ENCODE peak calls at places on chromosomes 6 and 20, in six cellular contexts. O is HCT116, F is mesenchymal stem cell, I is small intestine, W is lower lobe of right lung, S is GM23248. X is an unnamed sample. For H3K9me3 and H3K36me3, the result is how much of the 10 kb centered on the place peaks cover.

GRCh38 chr20:44495802-44496481 is 20.3 kb downstream of the TTPAL start:
- DNase-seq in O (peak), F (peak), I (no peak), W (no peak), S (peak), X (peak)

GRCh38 chr6:126797981-126798380 is 320.5 kb upstream of the RSPO3 start:
- DNase-seq in O (no peak), F (no peak), I (no peak), W (no peak), S (peak), X (no peak)

GRCh38 chr6:31354248-31354647 is 2.7 kb downstream of the HLA-B start:
- DNase-seq in O (no peak), F (peak), I (no peak), W (no peak), S (no peak), X (no peak)

GRCh38 chr20:8664778-8665177 is 404.1 kb upstream of the PLCB4 start:
- DNase-seq in O (peak), F (no peak), I (no peak), W (no peak), S (no peak), X (no peak)

GRCh38 chr20:63097336-63097831 is 90.6 kb upstream of the BHLHE23 start:
- DNase-seq in O (no peak), F (no peak), I (no peak), W (peak), S (no peak), X (no peak)

GRCh38 chr6:80523029-80523428 is 416.6 kb downstream of the BCKDHB start:
- DNase-seq in O (no peak), F (no peak), I (no peak), W (no peak), S (no peak), X (no peak)

GRCh38 chr20:4234128-4234527 is 218.8 kb upstream of the RNF24 start:
- DNase-seq in O (no peak), F (no peak), I (peak), W (no peak), S (peak), X (peak)

GRCh38 chr20:48926267-48926666 is 4.8 kb downstream of the ARFGEF2 start:
- DNase-seq in O (no peak), F (no peak), I (no peak), W (no peak), S (no peak), X (no peak)

GRCh38 chr6:136608991-136609390 is 58.8 kb upstream of the MAP7 start:
- DNase-seq in O (no peak), F (peak), I (no peak), W (no peak), S (peak), X (peak)

GRCh38 chr6:79671605-79672266 is 40.6 kb downstream of the SH3BGRL2 start:
- DNase-seq in O (peak), F (peak), I (peak), W (peak), S (peak), X (no peak)

GRCh38 chr20:35568645-35569044 is 26.8 kb downstream of the ERGIC3 start:
- DNase-seq in O (peak), F (no peak), I (peak), W (no peak), S (peak), X (no peak)

GRCh38 chr6:168469198-168469943 is 28.4 kb downstream of the SMOC2 start:
- DNase-seq in O (no peak), F (no peak), I (no peak), W (no peak), S (no peak), X (no peak)

GRCh38 chr6:144219056-144219685 is 66.0 kb upstream of the UTRN start:
- DNase-seq in O (peak), F (peak), I (peak), W (no peak), S (peak), X (no peak)

GRCh38 chr6:119351005-119351394 is 1.4 kb upstream of the MAN1A1 start:
- DNase-seq in O (peak), F (peak), I (peak), W (no peak), S (peak), X (no peak)

GRCh38 chr6:152635949-152636674 is 1.1 kb downstream of the SYNE1 start:
- DNase-seq in O (no peak), F (peak), I (no peak), W (peak), S (peak), X (no peak)

GRCh38 chr6:6224933-6225486 is 95.5 kb downstream of the F13A1 start:
- DNase-seq in O (no peak), F (no peak), I (no peak), W (no peak), S (no peak), X (no peak)

GRCh38 chr20:57287007-57287810 is 20.8 kb upstream of the BMP7 start:
- DNase-seq in O (no peak), F (no peak), I (no peak), W (no peak), S (peak), X (no peak)

GRCh38 chr6:3363296-3364025 is 93.4 kb downstream of the SLC22A23 start:
- DNase-seq in O (peak), F (no peak), I (peak), W (peak), S (no peak), X (no peak)

GRCh38 chr6:1461207-1461606 is 71.8 kb downstream of the FOXF2 start:
- DNase-seq in O (no peak), F (no peak), I (no peak), W (no peak), S (peak), X (no peak)

GRCh38 chr6:110643175-110643574 is 166.8 kb upstream of the SLC22A16 start:
- DNase-seq in O (no peak), F (no peak), I (no peak), W (no peak), S (peak), X (no peak)

GRCh38 chr6:31308050-31308844 is 36.4 kb upstream of the HLA-C start:
- DNase-seq in O (no peak), F (no peak), I (peak), W (peak), S (peak), X (no peak)

GRCh38 chr20:2519115-2519815 is 10.6 kb upstream of the ZNF343 start:
- DNase-seq in O (no peak), F (peak), I (peak), W (no peak), S (peak), X (no peak)

GRCh38 chr6:129490551-129491245 is 219.3 kb downstream of the ARHGAP18 start:
- DNase-seq in O (peak), F (peak), I (peak), W (no peak), S (peak), X (peak)

DNA sequence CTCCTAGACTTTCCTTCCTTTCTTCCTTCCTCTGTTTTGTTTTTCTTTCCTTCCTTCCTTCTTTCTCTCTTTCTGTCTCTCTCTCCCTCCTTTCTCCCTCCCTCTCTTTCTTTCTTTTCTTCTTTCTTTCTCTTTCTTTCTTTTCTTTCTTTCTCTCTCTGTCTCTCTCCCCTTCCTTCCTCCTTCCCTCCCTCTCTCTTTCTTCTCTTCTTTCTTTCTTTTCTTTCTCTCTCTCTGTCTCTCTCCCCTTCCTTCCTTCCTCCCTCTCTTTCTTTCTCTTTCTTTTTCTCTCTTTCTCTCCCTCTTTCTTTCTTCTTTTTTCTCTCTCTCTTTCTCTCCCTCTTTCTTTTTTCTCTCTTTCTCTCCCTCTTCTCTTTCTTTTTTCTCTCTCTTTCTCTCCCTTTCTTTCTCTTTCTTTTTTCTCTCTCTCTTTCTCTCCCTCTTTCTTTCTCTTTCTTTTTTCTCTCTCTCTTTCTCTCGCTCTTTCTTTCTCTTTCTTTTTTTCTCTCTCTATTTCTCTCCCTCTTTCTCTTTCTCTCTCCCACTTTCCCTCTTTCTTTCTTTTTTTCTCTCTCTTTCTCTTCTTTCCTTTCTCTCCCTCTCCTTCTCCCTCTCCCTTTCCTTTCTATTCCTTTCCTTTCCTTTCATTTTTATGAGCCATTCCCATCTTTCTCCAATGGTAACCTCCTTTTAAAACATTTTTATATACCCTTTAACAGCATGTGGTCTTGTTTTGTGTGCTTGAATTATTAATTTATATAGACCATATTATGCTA is 2.3 kb downstream of the TINAG start:
- DNase-seq in O (no peak), F (no peak), I (no peak), W (no peak), S (no peak), X (no peak)
- H3K4me3 ChIP-seq in O (no peak), F (no peak), I (peak), W (no peak), S (no peak), X (no peak)

GRCh38 chr6:86526238-86526637 is 411.1 kb upstream of the HTR1E start:
- DNase-seq in O (no peak), F (no peak), I (no peak), W (no peak), S (no peak), X (no peak)
- H3K9me3 ChIP-seq in O (under half), F (under half), I (under half), W (under half), S (under half), X (under half)

GRCh38 chr6:35356391-35356790 is 14.0 kb downstream of the PPARD start:
- DNase-seq in O (no peak), F (no peak), I (no peak), W (no peak), S (no peak), X (no peak)
- H3K36me3 ChIP-seq in O (under half), F (under half), I (under half), W (half or more), S (under half), X (half or more)

DNA sequence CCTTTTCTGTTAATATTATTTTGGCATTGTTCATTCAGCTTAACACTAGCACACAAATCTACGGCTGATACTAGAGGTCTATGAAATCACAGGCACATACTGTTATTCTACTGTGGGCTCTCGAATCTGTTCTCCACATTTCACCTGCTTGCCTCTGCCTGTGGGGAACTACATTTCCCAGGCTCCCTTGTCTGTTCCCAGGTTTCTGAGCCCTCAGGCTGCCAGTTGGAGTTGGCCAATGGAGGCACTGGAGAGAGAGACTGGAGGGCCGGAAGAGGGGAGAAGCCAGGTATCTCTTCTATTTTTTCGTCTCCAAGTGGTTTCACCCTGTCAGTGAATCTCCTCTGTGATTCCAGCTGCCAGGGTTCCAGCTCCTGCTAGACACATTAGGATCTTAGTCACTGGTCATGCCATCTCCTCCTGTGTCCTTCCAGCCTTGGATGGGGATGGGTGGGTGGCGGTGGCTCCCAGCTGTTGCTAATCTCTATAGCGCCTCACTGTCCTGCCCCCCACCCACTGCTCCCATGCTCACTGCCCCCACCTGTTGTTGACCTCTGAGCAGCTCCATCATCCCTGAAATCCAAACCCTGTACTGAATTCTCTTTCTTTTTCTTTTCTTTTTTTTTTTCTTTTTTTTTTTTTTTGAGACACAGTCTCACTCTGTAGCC is 188.2 kb downstream of the LRFN2 start:
- DNase-seq in O (peak), F (no peak), I (no peak), W (no peak), S (no peak), X (no peak)
- H3K4me3 ChIP-seq in O (no peak), F (no peak), I (no peak), W (no peak), S (no peak), X (no peak)

GRCh38 chr6:170151235-170152110 is 139.4 kb downstream of the DLL1 start:
- DNase-seq in O (no peak), F (no peak), I (no peak), W (peak), S (no peak), X (no peak)
- H3K9me3 ChIP-seq in O (under half), F (under half), I (under half), W (under half), S (under half), X (under half)

GRCh38 chr20:51446656-51447055 is 95.9 kb downstream of the NFATC2 start:
- DNase-seq in O (peak), F (peak), I (peak), W (no peak), S (peak), X (peak)
- H3K36me3 ChIP-seq in O (under half), F (under half), I (under half), W (under half), S (under half), X (under half)

X was measured in MG63.